ENCODE peak calls at places on chromosomes 13 and 19, in five cellular contexts. I is CD8-positive, alpha-beta memory T cell; W is activated CD4-positive, alpha-beta T cell treated with anti-CD3 and anti-CD28 coated beads for 36 hours; T is fibroblast of the aortic adventitia; C is activated CD4-positive, CD25-positive, alpha-beta regulatory T cell treated with anti-CD3 and anti-CD28 coated beads, Interleukin-2, amount 50 U/mL, for 16 hours. U is an unnamed sample.

GRCh38 chr19:46192990-46193650 is 36.4 kb upstream of the IGFL1 start:
- DNase-seq in T (peak), I (no peak), W (peak), C (no peak), U (peak)

GRCh38 chr13:35888327-35888940 is 242.7 kb downstream of the DCLK1 start:
- DNase-seq in T (peak), I (no peak), C (no peak), W (no peak), U (peak)

GRCh38 chr19:1000591-1001537 is 645 bp downstream of the GRIN3B start:
- DNase-seq in W (no peak), I (no peak), C (no peak), T (no peak), U (no peak)

GRCh38 chr13:45521292-45521691 is 56.6 kb downstream of the COG3 start:
- DNase-seq in I (no peak), C (no peak), W (no peak), T (peak), U (peak)

GRCh38 chr19:37217533-37217854 is 520 bp upstream of the ZNF383 start:
- DNase-seq in W (no peak), T (no peak), C (no peak), I (no peak), U (no peak)

GRCh38 chr13:101739382-101740178 is 287.1 kb downstream of the ITGBL1 start:
- DNase-seq in I (no peak), W (no peak), T (no peak), C (no peak), U (no peak)

GRCh38 chr19:11088508-11089253 is 582 bp upstream of the LDLR start:
- DNase-seq in I (no peak), C (no peak), T (peak), W (no peak), U (no peak)

GRCh38 chr19:49890349-49891311 is 6.1 kb downstream of the IL4I1 start:
- DNase-seq in W (peak), T (no peak), I (peak), C (no peak), U (peak)

U was measured in EH.